ENCODE peak calls at places on chromosomes 7 and 10, in nine cellular contexts. One of them, this sample, is unnamed. For H3K4me1, the result is how much of the 10 kb centered on the place peaks cover.

GRCh38 chr7:28674359-28674782 is 262.1 kb downstream of the CREB5 start:
- DNase-seq in sigmoid colon: no peak
- DNase-seq in IMR-90: peak
- DNase-seq in transverse colon: no peak
- DNase-seq in K562: no peak
- DNase-seq in psoas muscle: no peak
- DNase-seq in body of pancreas: no peak
- DNase-seq in colonic mucosa: no peak
- DNase-seq in endodermal cell: no peak
- DNase-seq in this sample: no peak

GRCh38 chr7:153921408-153921807 is 130.8 kb upstream of the DPP6 start:
- DNase-seq in transverse colon: no peak
- DNase-seq in endodermal cell: no peak
- DNase-seq in sigmoid colon: no peak
- DNase-seq in IMR-90: no peak
- DNase-seq in psoas muscle: no peak
- DNase-seq in K562: no peak
- DNase-seq in body of pancreas: no peak
- DNase-seq in colonic mucosa: no peak
- DNase-seq in this sample: no peak

GRCh38 chr10:77390481-77390891 is 247.1 kb downstream of the KCNMA1 start:
- DNase-seq in body of pancreas: peak
- DNase-seq in endodermal cell: peak
- DNase-seq in sigmoid colon: no peak
- DNase-seq in psoas muscle: no peak
- DNase-seq in transverse colon: no peak
- DNase-seq in K562: no peak
- DNase-seq in colonic mucosa: no peak
- DNase-seq in IMR-90: no peak
- DNase-seq in this sample: peak

GRCh38 chr7:98266840-98267239 is 14.6 kb upstream of the BRI3 start:
- DNase-seq in psoas muscle: no peak
- DNase-seq in K562: no peak
- DNase-seq in endodermal cell: no peak
- DNase-seq in colonic mucosa: no peak
- DNase-seq in transverse colon: no peak
- DNase-seq in IMR-90: no peak
- DNase-seq in body of pancreas: peak
- DNase-seq in sigmoid colon: no peak
- DNase-seq in this sample: peak

GRCh38 chr7:95772298-95772770 is at the start of gene DYNC1I1:
- DNase-seq in body of pancreas: peak
- DNase-seq in colonic mucosa: peak
- DNase-seq in K562: peak
- DNase-seq in IMR-90: peak
- DNase-seq in psoas muscle: peak
- DNase-seq in transverse colon: peak
- DNase-seq in sigmoid colon: peak
- DNase-seq in endodermal cell: peak
- DNase-seq in this sample: peak

GRCh38 chr7:141785711-141786552 is 4.1 kb upstream of the TAS2R5 start:
- DNase-seq in body of pancreas: peak
- DNase-seq in colonic mucosa: no peak
- DNase-seq in IMR-90: peak
- DNase-seq in transverse colon: no peak
- DNase-seq in sigmoid colon: no peak
- DNase-seq in endodermal cell: peak
- DNase-seq in K562: peak
- DNase-seq in psoas muscle: no peak
- DNase-seq in this sample: peak

GRCh38 chr7:121016976-121017375 is 28.5 kb downstream of the CPED1 start:
- DNase-seq in colonic mucosa: no peak
- DNase-seq in IMR-90: peak
- DNase-seq in sigmoid colon: peak
- DNase-seq in transverse colon: no peak
- DNase-seq in psoas muscle: no peak
- DNase-seq in endodermal cell: no peak
- DNase-seq in K562: no peak
- DNase-seq in body of pancreas: no peak
- DNase-seq in this sample: peak

GRCh38 chr10:125538947-125539649 is 143.9 kb downstream of the TEX36 start:
- DNase-seq in endodermal cell: no peak
- DNase-seq in sigmoid colon: peak
- DNase-seq in psoas muscle: no peak
- DNase-seq in K562: no peak
- DNase-seq in transverse colon: peak
- DNase-seq in colonic mucosa: peak
- DNase-seq in body of pancreas: peak
- DNase-seq in IMR-90: no peak
- DNase-seq in this sample: no peak

GRCh38 chr7:117068511-117069155 is 115.3 kb downstream of the ST7 start:
- DNase-seq in IMR-90: no peak
- DNase-seq in endodermal cell: no peak
- DNase-seq in transverse colon: no peak
- DNase-seq in body of pancreas: peak
- DNase-seq in K562: no peak
- DNase-seq in psoas muscle: no peak
- DNase-seq in sigmoid colon: no peak
- DNase-seq in colonic mucosa: no peak
- DNase-seq in this sample: no peak

GRCh38 chr10:124351481-124352220 is 67.1 kb downstream of the OAT start:
- DNase-seq in colonic mucosa: no peak
- DNase-seq in body of pancreas: no peak
- DNase-seq in IMR-90: no peak
- DNase-seq in psoas muscle: no peak
- DNase-seq in sigmoid colon: no peak
- DNase-seq in transverse colon: no peak
- DNase-seq in endodermal cell: peak
- DNase-seq in K562: no peak
- DNase-seq in this sample: no peak

GRCh38 chr10:109877546-109877945 is 45.8 kb downstream of the XPNPEP1 start:
- DNase-seq in transverse colon: no peak
- DNase-seq in psoas muscle: no peak
- DNase-seq in K562: no peak
- DNase-seq in endodermal cell: peak
- DNase-seq in IMR-90: no peak
- DNase-seq in colonic mucosa: peak
- DNase-seq in body of pancreas: no peak
- DNase-seq in sigmoid colon: no peak
- DNase-seq in this sample: no peak

GRCh38 chr10:109875151-109875568 is 48.2 kb downstream of the XPNPEP1 start:
- DNase-seq in IMR-90: no peak
- DNase-seq in endodermal cell: peak
- DNase-seq in sigmoid colon: peak
- DNase-seq in body of pancreas: no peak
- DNase-seq in K562: no peak
- DNase-seq in transverse colon: no peak
- DNase-seq in colonic mucosa: no peak
- DNase-seq in psoas muscle: no peak
- DNase-seq in this sample: no peak

GRCh38 chr10:109871476-109871875 is 51.8 kb downstream of the XPNPEP1 start:
- DNase-seq in sigmoid colon: no peak
- DNase-seq in K562: no peak
- DNase-seq in psoas muscle: no peak
- DNase-seq in body of pancreas: no peak
- DNase-seq in colonic mucosa: no peak
- DNase-seq in IMR-90: no peak
- DNase-seq in endodermal cell: peak
- DNase-seq in transverse colon: no peak
- DNase-seq in this sample: no peak

GRCh38 chr10:109880886-109881467 is 42.3 kb downstream of the XPNPEP1 start:
- DNase-seq in psoas muscle: no peak
- DNase-seq in endodermal cell: peak
- DNase-seq in body of pancreas: no peak
- DNase-seq in IMR-90: no peak
- DNase-seq in K562: no peak
- DNase-seq in transverse colon: no peak
- DNase-seq in sigmoid colon: no peak
- DNase-seq in colonic mucosa: no peak
- DNase-seq in this sample: no peak

DNA sequence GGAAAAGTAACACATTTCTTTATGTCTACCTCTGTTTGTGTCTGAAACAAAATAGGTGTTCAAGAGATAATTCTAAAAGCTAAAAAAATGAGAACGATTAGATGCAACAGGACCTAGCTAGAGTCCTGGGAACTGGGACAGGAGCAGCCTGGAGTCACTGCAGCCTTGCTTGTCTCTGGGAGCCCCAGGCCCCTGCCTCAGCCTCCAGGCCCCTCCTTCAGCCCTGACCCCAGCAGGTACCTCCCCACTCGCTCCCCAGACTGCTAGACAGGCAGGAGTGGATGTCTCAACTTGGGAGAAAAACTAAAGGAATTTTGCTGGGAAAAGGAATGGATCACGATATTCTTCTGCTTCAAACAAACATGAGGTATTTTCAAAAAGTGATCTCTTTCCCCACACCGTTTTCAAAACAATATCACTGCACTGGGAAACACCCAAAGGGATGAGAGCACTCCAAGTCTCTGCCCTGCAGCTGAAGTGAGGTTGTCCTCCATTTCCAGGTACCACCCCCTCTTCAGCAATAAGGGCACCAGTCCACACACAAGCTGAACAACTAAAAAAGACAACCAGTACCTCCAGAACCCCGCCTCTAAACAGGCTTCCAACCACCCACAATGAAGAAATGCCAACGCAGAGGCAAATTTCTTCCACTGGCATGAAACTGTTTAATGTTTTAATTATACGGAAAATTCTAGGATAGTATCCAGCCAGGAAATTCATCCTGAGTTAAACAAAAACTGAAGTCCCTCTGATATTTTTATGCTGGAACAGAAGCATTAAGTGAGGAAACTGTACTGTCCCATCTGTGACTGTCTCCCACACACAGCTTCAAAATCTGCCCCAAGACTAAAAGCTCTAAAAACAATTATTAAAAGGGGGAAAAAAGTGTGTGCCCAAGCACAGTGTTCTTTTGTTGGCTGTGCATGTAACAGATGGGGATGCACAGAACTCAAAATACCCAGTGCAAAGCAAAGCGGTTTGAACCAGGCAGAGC is 47.2 kb downstream of the XPNPEP1 start:
- DNase-seq in K562: no peak
- DNase-seq in body of pancreas: no peak
- DNase-seq in transverse colon: no peak
- DNase-seq in colonic mucosa: no peak
- DNase-seq in psoas muscle: no peak
- DNase-seq in endodermal cell: peak
- DNase-seq in IMR-90: no peak
- DNase-seq in sigmoid colon: no peak
- DNase-seq in this sample: no peak
- H3K4me3 ChIP-seq in K562: no peak
- H3K4me3 ChIP-seq in body of pancreas: no peak
- H3K4me3 ChIP-seq in transverse colon: no peak
- H3K4me3 ChIP-seq in colonic mucosa: no peak
- H3K4me3 ChIP-seq in psoas muscle: no peak
- H3K4me3 ChIP-seq in endodermal cell: no peak
- H3K4me3 ChIP-seq in IMR-90: no peak
- H3K4me3 ChIP-seq in sigmoid colon: no peak
- H3K4me3 ChIP-seq in this sample: no peak

GRCh38 chr7:5596896-5597246 is 173.2 kb upstream of the TNRC18 start:
- DNase-seq in colonic mucosa: no peak
- DNase-seq in psoas muscle: no peak
- DNase-seq in transverse colon: no peak
- DNase-seq in endodermal cell: no peak
- DNase-seq in IMR-90: no peak
- DNase-seq in K562: no peak
- DNase-seq in body of pancreas: no peak
- DNase-seq in sigmoid colon: no peak
- DNase-seq in this sample: peak

GRCh38 chr7:5598261-5598761 is 174.7 kb upstream of the TNRC18 start:
- DNase-seq in endodermal cell: no peak
- DNase-seq in sigmoid colon: peak
- DNase-seq in transverse colon: no peak
- DNase-seq in psoas muscle: no peak
- DNase-seq in body of pancreas: no peak
- DNase-seq in IMR-90: no peak
- DNase-seq in colonic mucosa: no peak
- DNase-seq in K562: no peak
- DNase-seq in this sample: no peak

GRCh38 chr7:5599543-5600200 is 176.0 kb upstream of the TNRC18 start:
- DNase-seq in colonic mucosa: no peak
- DNase-seq in body of pancreas: no peak
- DNase-seq in endodermal cell: no peak
- DNase-seq in IMR-90: no peak
- DNase-seq in sigmoid colon: no peak
- DNase-seq in psoas muscle: no peak
- DNase-seq in transverse colon: no peak
- DNase-seq in K562: no peak
- DNase-seq in this sample: no peak

GRCh38 chr7:5597772-5598171 is 174.1 kb upstream of the TNRC18 start:
- DNase-seq in body of pancreas: no peak
- DNase-seq in endodermal cell: no peak
- DNase-seq in IMR-90: no peak
- DNase-seq in sigmoid colon: no peak
- DNase-seq in transverse colon: no peak
- DNase-seq in colonic mucosa: no peak
- DNase-seq in psoas muscle: no peak
- DNase-seq in K562: peak
- DNase-seq in this sample: peak

GRCh38 chr7:5598769-5599371 is 175.2 kb upstream of the TNRC18 start:
- DNase-seq in psoas muscle: no peak
- DNase-seq in transverse colon: peak
- DNase-seq in K562: peak
- DNase-seq in body of pancreas: no peak
- DNase-seq in IMR-90: no peak
- DNase-seq in endodermal cell: peak
- DNase-seq in sigmoid colon: no peak
- DNase-seq in colonic mucosa: no peak
- DNase-seq in this sample: peak
- H3K4me1 ChIP-seq in psoas muscle: under half
- H3K4me1 ChIP-seq in transverse colon: under half
- H3K4me1 ChIP-seq in K562: under half
- H3K4me1 ChIP-seq in body of pancreas: under half
- H3K4me1 ChIP-seq in IMR-90: under half
- H3K4me1 ChIP-seq in endodermal cell: under half
- H3K4me1 ChIP-seq in sigmoid colon: under half
- H3K4me1 ChIP-seq in colonic mucosa: under half
- H3K4me1 ChIP-seq in this sample: under half

DNA sequence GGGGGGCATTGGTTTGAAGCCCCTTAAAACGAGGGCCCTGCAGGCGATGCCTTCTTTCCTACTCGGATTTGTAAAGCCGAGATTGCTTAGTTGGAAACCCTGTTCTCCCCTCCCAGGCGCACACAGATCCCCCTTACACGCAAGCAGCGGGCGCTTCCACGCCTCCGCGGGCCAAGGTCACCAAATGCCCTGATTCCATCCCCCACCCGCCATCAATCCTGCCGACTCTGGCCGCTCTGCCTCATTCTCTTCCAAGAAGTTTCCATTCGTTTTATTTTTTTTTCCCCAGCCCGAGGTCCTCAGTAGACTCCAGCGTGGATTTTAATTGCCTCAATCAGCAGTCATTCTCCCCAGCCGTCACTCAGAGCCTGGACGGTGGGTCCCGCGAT is 1.0 kb upstream of the GAD2 start:
- DNase-seq in K562: no peak
- DNase-seq in transverse colon: no peak
- DNase-seq in IMR-90: no peak
- DNase-seq in body of pancreas: no peak
- DNase-seq in colonic mucosa: no peak
- DNase-seq in endodermal cell: no peak
- DNase-seq in psoas muscle: no peak
- DNase-seq in sigmoid colon: no peak
- DNase-seq in this sample: no peak
- H3K4me3 ChIP-seq in K562: no peak
- H3K4me3 ChIP-seq in transverse colon: no peak
- H3K4me3 ChIP-seq in IMR-90: no peak
- H3K4me3 ChIP-seq in body of pancreas: no peak
- H3K4me3 ChIP-seq in colonic mucosa: no peak
- H3K4me3 ChIP-seq in endodermal cell: peak
- H3K4me3 ChIP-seq in psoas muscle: no peak
- H3K4me3 ChIP-seq in sigmoid colon: no peak
- H3K4me3 ChIP-seq in this sample: no peak

GRCh38 chr10:119680050-119680449 is 28.9 kb downstream of the BAG3 start:
- DNase-seq in sigmoid colon: no peak
- DNase-seq in IMR-90: peak
- DNase-seq in transverse colon: no peak
- DNase-seq in body of pancreas: no peak
- DNase-seq in K562: no peak
- DNase-seq in colonic mucosa: no peak
- DNase-seq in psoas muscle: no peak
- DNase-seq in endodermal cell: no peak
- DNase-seq in this sample: peak
- H3K4me1 ChIP-seq in sigmoid colon: under half
- H3K4me1 ChIP-seq in IMR-90: under half
- H3K4me1 ChIP-seq in transverse colon: under half
- H3K4me1 ChIP-seq in body of pancreas: under half
- H3K4me1 ChIP-seq in K562: under half
- H3K4me1 ChIP-seq in colonic mucosa: under half
- H3K4me1 ChIP-seq in psoas muscle: half or more
- H3K4me1 ChIP-seq in endodermal cell: under half
- H3K4me1 ChIP-seq in this sample: under half